ENCODE peak calls at places on chromosomes 2 and 18, in four cellular contexts. P, B, C and Q are unnamed samples.

GRCh38 chr2:73862987-73863386 is 29.8 kb upstream of the ACTG2 start:
- DNase-seq in C (no peak), P (no peak), B (no peak), Q (no peak)

GRCh38 chr2:30565860-30566358 is 118.9 kb downstream of the LCLAT1 start:
- DNase-seq in P (no peak), B (no peak), C (no peak), Q (no peak)

GRCh38 chr18:23828426-23828825 is 139.2 kb downstream of the LAMA3 start:
- DNase-seq in B (peak; percentile 72), P (peak; percentile 68), C (peak; percentile 84), Q (no peak)

GRCh38 chr2:28432362-28432761 is 39.7 kb downstream of the FOSL2 start:
- DNase-seq in B (no peak), P (no peak), C (no peak), Q (no peak)

GRCh38 chr18:35566019-35566418 is 15.5 kb upstream of the GALNT1 start:
- DNase-seq in P (no peak), B (no peak), C (no peak), Q (no peak)

GRCh38 chr2:226154610-226155009 is 645.0 kb downstream of the IRS1 start:
- DNase-seq in P (no peak), B (no peak), C (no peak), Q (no peak)

GRCh38 chr2:84338069-84338468 is 121.0 kb downstream of the SUCLG1 start:
- DNase-seq in C (no peak), B (no peak), P (peak; percentile 81), Q (no peak)

GRCh38 chr2:224772494-224772893 is 56.3 kb upstream of the CCDC195 start:
- DNase-seq in P (no peak), C (no peak), B (no peak), Q (no peak)

GRCh38 chr2:144834954-144835633 is 315.2 kb upstream of the ZEB2 start:
- DNase-seq in B (peak; percentile 37), C (peak; percentile 86), P (peak; percentile 64), Q (peak; percentile 22)

GRCh38 chr2:96251721-96252292 is 14.0 kb downstream of the TMEM127 start:
- DNase-seq in B (peak; percentile 68), P (peak; percentile 75), C (peak; percentile 97), Q (peak; percentile 88)

GRCh38 chr18:51857989-51858388 is 482.0 kb upstream of the DCC start:
- DNase-seq in B (peak; percentile 5), P (no peak), C (no peak), Q (no peak)

GRCh38 chr18:62721837-62722795 is 6.8 kb downstream of the PHLPP1 start:
- DNase-seq in P (no peak), B (no peak), C (peak; percentile 52), Q (no peak)

GRCh38 chr2:120669121-120669952 is 66.3 kb upstream of the GLI2 start:
- DNase-seq in C (no peak), B (peak; percentile 26), P (peak; percentile 15), Q (peak; percentile 94)

GRCh38 chr2:60309941-60310680 is 243.3 kb downstream of the BCL11A start:
- DNase-seq in P (no peak), C (no peak), B (no peak), Q (no peak)

GRCh38 chr2:200450288-200450687 is 59.6 kb downstream of the KCTD18 start:
- DNase-seq in B (no peak), P (no peak), C (no peak), Q (no peak)

GRCh38 chr2:39948016-39948719 is 169.1 kb upstream of the THUMPD2 start:
- DNase-seq in B (no peak), P (peak; percentile 39), C (peak; percentile 53), Q (no peak)

GRCh38 chr18:43017622-43018021 is 97.9 kb downstream of the RIT2 start:
- DNase-seq in B (no peak), P (no peak), C (no peak), Q (no peak)

GRCh38 chr2:220935789-220936321 is 636.2 kb downstream of the EPHA4 start:
- DNase-seq in B (no peak), C (no peak), P (no peak), Q (no peak)

GRCh38 chr2:67437132-67437531 is 40.0 kb downstream of the ETAA1 start:
- DNase-seq in B (peak; percentile 21), C (no peak), P (no peak), Q (no peak)

GRCh38 chr2:207133493-207133861 is 32.3 kb downstream of the KLF7 start:
- DNase-seq in P (no peak), B (no peak), C (no peak), Q (peak; percentile 62)

GRCh38 chr18:69326094-69326493 is 74.6 kb upstream of the DOK6 start:
- DNase-seq in B (no peak), P (no peak), C (no peak), Q (no peak)

GRCh38 chr2:188773075-188773474 is 201.1 kb upstream of the COL3A1 start:
- DNase-seq in B (no peak), C (no peak), P (no peak), Q (no peak)

GRCh38 chr2:192741889-192742288 is 547.2 kb upstream of the TMEFF2 start:
- DNase-seq in C (no peak), P (no peak), B (peak; percentile 18), Q (no peak)

GRCh38 chr18:65938592-65939372 is 188.0 kb downstream of the CDH7 start:
- DNase-seq in B (peak; percentile 59), P (peak; percentile 0), C (peak; percentile 31), Q (no peak)

GRCh38 chr2:106205488-106205887 is 11.4 kb upstream of the UXS1 start:
- DNase-seq in P (no peak), C (no peak), B (no peak), Q (no peak)

GRCh38 chr18:76493213-76494107 is 1.6 kb downstream of the ZNF516 start:
- DNase-seq in B (peak; percentile 19), C (peak; percentile 57), P (no peak), Q (no peak)

GRCh38 chr18:41594582-41594981 is 360.5 kb upstream of the PIK3C3 start:
- DNase-seq in B (no peak), P (no peak), C (no peak), Q (no peak)

GRCh38 chr2:109482371-109482841 is 131.4 kb downstream of the SEPTIN10 start:
- DNase-seq in P (no peak), B (no peak), C (no peak), Q (peak; percentile 73)

GRCh38 chr2:203030991-203031390 is 16.3 kb downstream of the NBEAL1 start:
- DNase-seq in P (no peak), C (no peak), B (no peak), Q (no peak)

GRCh38 chr2:165698621-165698946 is 95.5 kb downstream of the GALNT3 start:
- DNase-seq in B (peak; percentile 52), C (peak; percentile 67), P (peak; percentile 33), Q (no peak)

GRCh38 chr2:12501469-12502147 is 215.1 kb upstream of the TRIB2 start:
- DNase-seq in P (no peak), C (no peak), B (no peak), Q (peak; percentile 73)

GRCh38 chr2:112483047-112483473 is 1.1 kb downstream of the TTL start:
- DNase-seq in B (peak; percentile 77), C (peak; percentile 57), P (no peak), Q (no peak)

GRCh38 chr2:196230051-196230450 is 58.7 kb upstream of the STK17B start:
- DNase-seq in P (no peak), C (no peak), B (no peak), Q (no peak)

GRCh38 chr2:32745675-32746074 is 117.8 kb downstream of the TTC27 start:
- DNase-seq in B (no peak), C (no peak), P (no peak), Q (no peak)

GRCh38 chr18:28823506-28824182 is 646.7 kb upstream of the CDH2 start:
- DNase-seq in C (no peak), P (no peak), B (no peak), Q (peak; percentile 18)

GRCh38 chr2:216765810-216766259 is 70.5 kb upstream of the IGFBP5 start:
- DNase-seq in B (no peak), P (no peak), C (no peak), Q (no peak)

GRCh38 chr2:120317916-120318315 is 28.0 kb upstream of the INHBB start:
- DNase-seq in C (no peak), B (no peak), P (no peak), Q (no peak)

DNA sequence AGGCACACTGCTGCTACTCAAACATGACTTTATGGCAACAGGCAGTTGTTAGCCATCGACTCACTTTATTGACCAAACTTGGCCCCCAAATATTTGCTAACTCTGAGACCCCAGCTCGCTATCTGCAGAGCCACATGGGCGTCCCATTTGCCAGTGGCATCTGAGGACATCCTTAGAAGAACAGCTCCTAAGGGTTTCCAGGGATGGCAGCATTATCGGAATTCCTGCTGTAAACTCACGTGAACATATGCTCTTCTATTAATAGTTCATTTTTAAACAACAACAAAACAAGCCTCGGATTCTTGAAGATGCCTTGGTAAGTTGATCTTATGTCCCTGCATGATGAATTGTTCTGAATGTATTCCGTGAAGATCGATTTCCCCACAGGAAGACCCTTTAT is 181.0 kb downstream of the LDLRAD4 start:
- DNase-seq in P (no peak), B (no peak), C (no peak), Q (no peak)
- H3K4me3 ChIP-seq in P (no peak overlapping the region), B (no peak overlapping the region), C (no peak overlapping the region), Q (no peak overlapping the region)

GRCh38 chr2:232999354-232999753 is 13.7 kb downstream of the NGEF start:
- DNase-seq in C (no peak), P (no peak), B (no peak), Q (no peak)
- TF ChIP-seq CTCF in C (no peak), P (no peak), B (no peak), Q (no peak)

GRCh38 chr18:36568487-36568886 is 260.3 kb downstream of the TPGS2 start:
- DNase-seq in P (no peak), C (no peak), B (no peak), Q (no peak)
- H3K4me3 ChIP-seq in P (no peak overlapping the region), C (no peak overlapping the region), B (no peak overlapping the region), Q (no peak overlapping the region)

GRCh38 chr2:70144443-70145167 is 46.2 kb downstream of the C2orf42 start:
- DNase-seq in B (no peak), P (no peak), C (no peak), Q (no peak)

GRCh38 chr2:70142590-70143313 is 48.1 kb downstream of the C2orf42 start:
- DNase-seq in P (peak; percentile 97), C (peak; percentile 100), B (peak; percentile 100), Q (peak; percentile 100)

GRCh38 chr2:70141754-70142589 is 48.8 kb downstream of the C2orf42 start:
- DNase-seq in C (peak; percentile 62), P (no peak), B (peak; percentile 84), Q (peak; percentile 96)

GRCh38 chr2:70143314-70144150 is 47.3 kb downstream of the C2orf42 start:
- DNase-seq in B (peak; percentile 81), P (no peak), C (peak; percentile 37), Q (peak; percentile 68)

GRCh38 chr2:70140978-70141753 is 49.7 kb downstream of the C2orf42 start:
- DNase-seq in C (peak; percentile 35), P (no peak), B (peak; percentile 77), Q (peak; percentile 82)
- TF ChIP-seq CTCF in C (peak; percentile 40), P (no peak), B (no peak), Q (peak; percentile 13)

DNA sequence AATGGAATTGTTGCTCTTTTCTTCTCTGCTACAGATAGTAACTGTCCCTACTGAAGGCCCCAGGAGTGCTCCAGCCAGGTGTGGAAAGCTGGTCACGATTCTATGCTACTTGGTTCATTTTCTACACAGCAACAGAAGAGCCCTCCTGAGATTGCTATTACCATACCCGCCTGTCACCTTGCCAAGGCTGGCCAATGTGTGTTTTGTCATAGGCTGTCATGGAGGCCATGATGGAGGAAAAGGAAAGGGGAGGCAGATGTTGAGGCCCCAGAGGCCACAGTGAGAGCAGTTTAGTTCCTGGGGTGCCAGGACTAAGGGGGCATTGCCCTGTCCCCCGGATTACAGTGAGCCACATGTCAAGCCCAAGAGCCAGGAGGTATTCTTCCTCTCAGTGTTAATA is 952 bp downstream of the ELMOD3 start:
- DNase-seq in B (no peak), P (no peak), C (no peak), Q (no peak)
- H3K4me3 ChIP-seq in B (peak overlapping the region; percentile 83), P (peak overlapping the region; percentile 91), C (peak overlapping the region; percentile 97), Q (peak overlapping the region; percentile 98)